ENCODE peak calls at places on chromosomes 12 and 14, in five cellular contexts. One of them, this sample, is unnamed.

GRCh38 chr12:91985002-91985767 is 160.5 kb downstream of the BTG1 start:
- DNase-seq in IMR-90: peak; percentile 83
- DNase-seq in OCI-LY7: no peak
- DNase-seq in mammary epithelial cell: no peak
- DNase-seq in HepG2: no peak
- DNase-seq in this sample: no peak

GRCh38 chr12:73892181-73892580 is 645.5 kb upstream of the ATXN7L3B start:
- DNase-seq in IMR-90: no peak
- DNase-seq in OCI-LY7: no peak
- DNase-seq in mammary epithelial cell: no peak
- DNase-seq in HepG2: no peak
- DNase-seq in this sample: no peak

GRCh38 chr14:79630561-79630960 is 580.7 kb downstream of the DIO2 start:
- DNase-seq in IMR-90: no peak
- DNase-seq in OCI-LY7: no peak
- DNase-seq in mammary epithelial cell: no peak
- DNase-seq in HepG2: no peak
- DNase-seq in this sample: no peak

GRCh38 chr12:77940566-77940965 is 109.9 kb downstream of the NAV3 start:
- DNase-seq in IMR-90: peak; percentile 61
- DNase-seq in OCI-LY7: no peak
- DNase-seq in mammary epithelial cell: peak; percentile 46
- DNase-seq in HepG2: no peak
- DNase-seq in this sample: no peak

GRCh38 chr14:61558271-61558670 is 137.0 kb upstream of the HIF1A start:
- DNase-seq in IMR-90: no peak
- DNase-seq in OCI-LY7: no peak
- DNase-seq in mammary epithelial cell: no peak
- DNase-seq in HepG2: no peak
- DNase-seq in this sample: no peak

GRCh38 chr12:52164624-52165023 is 27.2 kb downstream of the KRT80 start:
- DNase-seq in IMR-90: peak; percentile 47
- DNase-seq in OCI-LY7: no peak
- DNase-seq in mammary epithelial cell: no peak
- DNase-seq in HepG2: peak; percentile 43
- DNase-seq in this sample: no peak

GRCh38 chr12:74349925-74350324 is 187.7 kb upstream of the ATXN7L3B start:
- DNase-seq in IMR-90: no peak
- DNase-seq in OCI-LY7: no peak
- DNase-seq in mammary epithelial cell: no peak
- DNase-seq in HepG2: no peak
- DNase-seq in this sample: no peak

GRCh38 chr14:101230161-101230850 is 326.8 kb upstream of the RTL1 start:
- DNase-seq in IMR-90: no peak
- DNase-seq in OCI-LY7: no peak
- DNase-seq in mammary epithelial cell: no peak
- DNase-seq in HepG2: no peak
- DNase-seq in this sample: no peak

GRCh38 chr12:8045952-8046944 is 13.7 kb downstream of the FOXJ2 start:
- DNase-seq in IMR-90: peak; percentile 87
- DNase-seq in OCI-LY7: peak; percentile 72
- DNase-seq in mammary epithelial cell: peak; percentile 43
- DNase-seq in HepG2: peak; percentile 52
- DNase-seq in this sample: peak; percentile 80

GRCh38 chr14:77603031-77603430 is 13.4 kb downstream of the SPTLC2 start:
- DNase-seq in IMR-90: peak; percentile 33
- DNase-seq in OCI-LY7: no peak
- DNase-seq in mammary epithelial cell: no peak
- DNase-seq in HepG2: no peak
- DNase-seq in this sample: no peak

GRCh38 chr12:53220857-53221202 is 11.2 kb downstream of the RARG start:
- DNase-seq in IMR-90: peak; percentile 90
- DNase-seq in OCI-LY7: peak; percentile 90
- DNase-seq in mammary epithelial cell: peak; percentile 93
- DNase-seq in HepG2: peak; percentile 81
- DNase-seq in this sample: peak; percentile 98

GRCh38 chr12:41466762-41467270 is 278.7 kb downstream of the PDZRN4 start:
- DNase-seq in IMR-90: no peak
- DNase-seq in OCI-LY7: no peak
- DNase-seq in mammary epithelial cell: peak; percentile 2
- DNase-seq in HepG2: no peak
- DNase-seq in this sample: peak; percentile 22

GRCh38 chr14:75832621-75833297 is 149.0 kb downstream of the TGFB3 start:
- DNase-seq in IMR-90: peak; percentile 87
- DNase-seq in OCI-LY7: no peak
- DNase-seq in mammary epithelial cell: no peak
- DNase-seq in HepG2: no peak
- DNase-seq in this sample: no peak

GRCh38 chr12:98291828-98292227 is 223.6 kb upstream of the TMPO start:
- DNase-seq in IMR-90: no peak
- DNase-seq in OCI-LY7: no peak
- DNase-seq in mammary epithelial cell: no peak
- DNase-seq in HepG2: no peak
- DNase-seq in this sample: peak; percentile 34

GRCh38 chr12:58804749-58805148 is 115.6 kb downstream of the LRIG3 start:
- DNase-seq in IMR-90: no peak
- DNase-seq in OCI-LY7: peak; percentile 2
- DNase-seq in mammary epithelial cell: no peak
- DNase-seq in HepG2: peak; percentile 15
- DNase-seq in this sample: peak; percentile 38

GRCh38 chr12:18753481-18754117 is 15.7 kb downstream of the CAPZA3 start:
- DNase-seq in IMR-90: peak; percentile 12
- DNase-seq in OCI-LY7: no peak
- DNase-seq in mammary epithelial cell: no peak
- DNase-seq in HepG2: no peak
- DNase-seq in this sample: peak; percentile 88

GRCh38 chr14:58171090-58171489 is 19.1 kb upstream of the ARMH4 start:
- DNase-seq in IMR-90: peak; percentile 82
- DNase-seq in OCI-LY7: no peak
- DNase-seq in mammary epithelial cell: peak; percentile 80
- DNase-seq in HepG2: peak; percentile 79
- DNase-seq in this sample: peak; percentile 70

GRCh38 chr12:8860165-8860961 is 37.9 kb downstream of the A2ML1 start:
- DNase-seq in IMR-90: peak; percentile 54
- DNase-seq in OCI-LY7: peak; percentile 62
- DNase-seq in mammary epithelial cell: peak; percentile 50
- DNase-seq in HepG2: peak; percentile 37
- DNase-seq in this sample: peak; percentile 72

GRCh38 chr14:100618763-100619320 is 31.6 kb upstream of the BEGAIN start:
- DNase-seq in IMR-90: no peak
- DNase-seq in OCI-LY7: no peak
- DNase-seq in mammary epithelial cell: no peak
- DNase-seq in HepG2: no peak
- DNase-seq in this sample: no peak

GRCh38 chr14:78959674-78960264 is 789.6 kb downstream of the NRXN3 start:
- DNase-seq in IMR-90: peak; percentile 82
- DNase-seq in OCI-LY7: peak; percentile 43
- DNase-seq in mammary epithelial cell: peak; percentile 56
- DNase-seq in HepG2: peak; percentile 49
- DNase-seq in this sample: peak; percentile 79

GRCh38 chr12:88266851-88267360 is 124.8 kb downstream of the TMTC3 start:
- DNase-seq in IMR-90: no peak
- DNase-seq in OCI-LY7: no peak
- DNase-seq in mammary epithelial cell: no peak
- DNase-seq in HepG2: no peak
- DNase-seq in this sample: no peak

GRCh38 chr12:57616383-57617101 is 5.3 kb downstream of the ARHGEF25 start:
- DNase-seq in IMR-90: peak; percentile 62
- DNase-seq in OCI-LY7: no peak
- DNase-seq in mammary epithelial cell: peak; percentile 63
- DNase-seq in HepG2: no peak
- DNase-seq in this sample: no peak

GRCh38 chr12:2535583-2536187 is 259.1 kb upstream of the FKBP4 start:
- DNase-seq in IMR-90: peak; percentile 20
- DNase-seq in OCI-LY7: no peak
- DNase-seq in mammary epithelial cell: no peak
- DNase-seq in HepG2: no peak
- DNase-seq in this sample: no peak

GRCh38 chr14:67674139-67674479 is 323 bp downstream of the VTI1B start:
- DNase-seq in IMR-90: peak; percentile 45
- DNase-seq in OCI-LY7: peak; percentile 56
- DNase-seq in mammary epithelial cell: peak; percentile 58
- DNase-seq in HepG2: peak; percentile 62
- DNase-seq in this sample: peak; percentile 90

GRCh38 chr12:88520436-88520820 is 59.8 kb downstream of the KITLG start:
- DNase-seq in IMR-90: no peak
- DNase-seq in OCI-LY7: no peak
- DNase-seq in mammary epithelial cell: no peak
- DNase-seq in HepG2: no peak
- DNase-seq in this sample: no peak

GRCh38 chr14:74240794-74241610 is 1.8 kb downstream of the VSX2 start:
- DNase-seq in IMR-90: no peak
- DNase-seq in OCI-LY7: no peak
- DNase-seq in mammary epithelial cell: no peak
- DNase-seq in HepG2: no peak
- DNase-seq in this sample: peak; percentile 70

GRCh38 chr12:76340680-76341435 is 7.4 kb downstream of the BBS10 start:
- DNase-seq in IMR-90: peak; percentile 43
- DNase-seq in OCI-LY7: peak; percentile 8
- DNase-seq in mammary epithelial cell: no peak
- DNase-seq in HepG2: no peak
- DNase-seq in this sample: no peak

GRCh38 chr14:62592877-62593276 is 452.4 kb downstream of the KCNH5 start:
- DNase-seq in IMR-90: peak; percentile 39
- DNase-seq in OCI-LY7: no peak
- DNase-seq in mammary epithelial cell: peak; percentile 62
- DNase-seq in HepG2: no peak
- DNase-seq in this sample: no peak

GRCh38 chr14:24833385-24833784 is 199.4 kb upstream of the GZMB start:
- DNase-seq in IMR-90: no peak
- DNase-seq in OCI-LY7: no peak
- DNase-seq in mammary epithelial cell: no peak
- DNase-seq in HepG2: no peak
- DNase-seq in this sample: no peak

GRCh38 chr12:56581418-56582145 is 48.5 kb downstream of the BAZ2A start:
- DNase-seq in IMR-90: peak; percentile 69
- DNase-seq in OCI-LY7: no peak
- DNase-seq in mammary epithelial cell: peak; percentile 81
- DNase-seq in HepG2: peak; percentile 54
- DNase-seq in this sample: no peak

GRCh38 chr12:57243521-57244305 is 7.3 kb downstream of the STAC3 start:
- DNase-seq in IMR-90: peak; percentile 56
- DNase-seq in OCI-LY7: peak; percentile 87
- DNase-seq in mammary epithelial cell: peak; percentile 68
- DNase-seq in HepG2: peak; percentile 54
- DNase-seq in this sample: peak; percentile 95

GRCh38 chr12:124422570-124423523 is 128.0 kb downstream of the RFLNA start:
- DNase-seq in IMR-90: peak; percentile 94
- DNase-seq in OCI-LY7: no peak
- DNase-seq in mammary epithelial cell: peak; percentile 76
- DNase-seq in HepG2: peak; percentile 58
- DNase-seq in this sample: no peak

GRCh38 chr14:105028251-105028927 is 7.5 kb upstream of the CDCA4 start:
- DNase-seq in IMR-90: peak; percentile 42
- DNase-seq in OCI-LY7: no peak
- DNase-seq in mammary epithelial cell: no peak
- DNase-seq in HepG2: no peak
- DNase-seq in this sample: no peak
- H3K4me2 ChIP-seq in IMR-90: no peak overlapping the region
- H3K4me2 ChIP-seq in OCI-LY7: no peak overlapping the region
- H3K4me2 ChIP-seq in mammary epithelial cell: no peak overlapping the region
- H3K4me2 ChIP-seq in HepG2: no peak overlapping the region
- H3K4me2 ChIP-seq in this sample: no peak overlapping the region

GRCh38 chr12:64729909-64730584 is 29.2 kb downstream of the GNS start:
- DNase-seq in IMR-90: no peak
- DNase-seq in OCI-LY7: peak; percentile 19
- DNase-seq in mammary epithelial cell: no peak
- DNase-seq in HepG2: no peak
- DNase-seq in this sample: no peak
- H3K4me2 ChIP-seq in IMR-90: no peak overlapping the region
- H3K4me2 ChIP-seq in OCI-LY7: no peak overlapping the region
- H3K4me2 ChIP-seq in mammary epithelial cell: no peak overlapping the region
- H3K4me2 ChIP-seq in HepG2: no peak overlapping the region
- H3K4me2 ChIP-seq in this sample: no peak overlapping the region

DNA sequence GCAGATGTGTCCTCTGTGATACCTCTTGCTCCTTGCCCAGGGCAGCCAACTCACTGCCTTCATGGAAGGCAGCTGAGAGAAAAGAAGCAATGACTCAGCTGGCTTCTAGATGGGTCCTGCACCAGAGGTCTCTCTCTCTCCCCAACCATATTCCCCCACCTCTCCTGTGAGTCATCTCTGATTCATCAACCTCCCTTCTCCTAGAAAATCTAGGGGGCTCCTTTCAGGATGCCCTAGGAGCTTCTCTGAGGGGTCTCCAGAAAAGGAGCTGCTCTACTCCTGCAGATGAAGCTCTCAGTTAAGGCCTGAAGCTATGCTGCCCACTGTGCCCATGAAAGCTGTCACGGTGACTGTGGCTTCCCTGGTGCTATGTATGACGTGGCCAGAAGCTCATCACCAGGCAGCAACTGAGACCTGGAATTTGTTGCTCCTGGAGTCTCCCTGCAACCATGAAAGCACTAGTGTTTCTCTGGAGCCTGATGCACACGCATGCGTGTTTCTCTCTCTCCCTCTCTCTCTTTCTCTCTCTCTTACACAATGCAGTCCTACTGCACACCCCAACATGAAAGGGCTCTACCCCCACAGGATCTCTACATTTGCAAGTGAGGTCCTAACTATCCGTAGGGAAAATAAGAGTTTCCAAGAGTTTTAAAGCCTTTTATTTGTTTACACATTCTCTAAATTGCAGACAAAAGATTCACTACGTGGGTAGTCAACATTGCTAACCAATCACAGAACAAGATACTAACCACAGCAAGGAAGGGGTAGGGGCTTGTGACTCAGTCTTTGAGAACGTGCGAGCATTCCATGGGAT is 285.3 kb downstream of the DPF3 start:
- DNase-seq in IMR-90: peak; percentile 97
- DNase-seq in OCI-LY7: no peak
- DNase-seq in mammary epithelial cell: peak; percentile 90
- DNase-seq in HepG2: no peak
- DNase-seq in this sample: no peak
- H3K4me2 ChIP-seq in IMR-90: peak overlapping the region; percentile 69
- H3K4me2 ChIP-seq in OCI-LY7: no peak overlapping the region
- H3K4me2 ChIP-seq in mammary epithelial cell: peak overlapping the region; percentile 25
- H3K4me2 ChIP-seq in HepG2: no peak overlapping the region
- H3K4me2 ChIP-seq in this sample: no peak overlapping the region

GRCh38 chr14:94173885-94174621 is at the start of gene PPP4R4:
- DNase-seq in IMR-90: peak; percentile 70
- DNase-seq in OCI-LY7: peak; percentile 94
- DNase-seq in mammary epithelial cell: peak; percentile 71
- DNase-seq in HepG2: peak; percentile 89
- DNase-seq in this sample: peak; percentile 99
- H3K4me2 ChIP-seq in IMR-90: peak within 1 kb of the TSS; percentile 86
- H3K4me2 ChIP-seq in OCI-LY7: peak within 1 kb of the TSS; percentile 97
- H3K4me2 ChIP-seq in mammary epithelial cell: peak within 1 kb of the TSS; percentile 91
- H3K4me2 ChIP-seq in HepG2: peak within 1 kb of the TSS; percentile 82
- H3K4me2 ChIP-seq in this sample: peak within 1 kb of the TSS; percentile 96

This sample was measured in neural progenitor cell.